ENCODE peak calls at places on chromosome 2, in nine cellular contexts. F is amygdala; V is sciatic nerve; P is dermis microvascular lymphatic vessel endothelial cell; O is tibial nerve; S is brain microvascular endothelial cell; R is stimulated activated CD8-positive, alpha-beta memory T cell treated with anti-CD3 and anti-CD28 coated beads, Interleukin-2, amount 100 ng/mL, for 48 hours; E is mesendoderm; Z is CD4-positive, alpha-beta memory T cell. C is an unnamed sample.

GRCh38 chr2:10832228-10832936 is 19.8 kb upstream of the PDIA6 start:
- DNase-seq in E (peak), R (peak), P (peak), V (peak), O (peak), S (peak), F (peak), Z (peak), C (peak)

GRCh38 chr2:188628989-188629889 is 337.6 kb downstream of the GULP1 start:
- DNase-seq in O (peak), E (peak), P (no peak), V (peak), S (peak), Z (no peak), R (no peak), F (no peak), C (no peak)

GRCh38 chr2:172484253-172484652 is 56.9 kb downstream of the ITGA6 start:
- DNase-seq in O (no peak), F (no peak), Z (peak), R (no peak), P (peak), S (no peak), E (peak), V (no peak), C (peak)

GRCh38 chr2:126839711-126840110 is 59.0 kb upstream of the TEX51 start:
- DNase-seq in S (no peak), P (no peak), E (peak), F (no peak), V (no peak), O (no peak), Z (no peak), R (no peak), C (no peak)

GRCh38 chr2:106269591-106270291 is 75.6 kb upstream of the UXS1 start:
- DNase-seq in F (no peak), E (no peak), S (no peak), P (peak), R (peak), Z (peak), O (no peak), V (peak), C (peak)

GRCh38 chr2:28979576-28980366 is 1.3 kb upstream of the TOGARAM2 start:
- DNase-seq in O (no peak), V (no peak), E (no peak), Z (no peak), F (no peak), S (no peak), P (no peak), R (no peak), C (peak)

GRCh38 chr2:64234785-64235184 is 90.6 kb upstream of the PELI1 start:
- DNase-seq in F (no peak), E (no peak), V (no peak), P (peak), O (no peak), R (no peak), Z (no peak), S (no peak), C (no peak)

GRCh38 chr2:45714679-45715078 is 63.2 kb downstream of the PRKCE start:
- DNase-seq in F (no peak), R (no peak), V (no peak), E (no peak), S (no peak), Z (no peak), P (no peak), O (no peak), C (no peak)

GRCh38 chr2:145431181-145431951 is 911.4 kb upstream of the ZEB2 start:
- DNase-seq in R (no peak), S (no peak), V (no peak), F (no peak), E (peak), Z (no peak), O (no peak), P (no peak), C (peak)

GRCh38 chr2:5140367-5140766 is 551.8 kb upstream of the SOX11 start:
- DNase-seq in P (no peak), V (no peak), Z (no peak), R (no peak), S (peak), E (no peak), O (no peak), F (no peak), C (no peak)

GRCh38 chr2:29309090-29310054 is 194.2 kb downstream of the CLIP4 start:
- DNase-seq in E (peak), R (no peak), O (peak), V (no peak), P (peak), F (no peak), Z (peak), S (peak), C (peak)

GRCh38 chr2:10954856-10955818 is 43.4 kb downstream of the KCNF1 start:
- DNase-seq in P (no peak), E (no peak), F (no peak), S (no peak), Z (no peak), O (no peak), V (no peak), R (no peak), C (no peak)

GRCh38 chr2:222887124-222887523 is 26.3 kb downstream of the ACSL3 start:
- DNase-seq in O (no peak), V (no peak), S (no peak), E (no peak), Z (no peak), F (no peak), R (no peak), P (no peak), C (no peak)

GRCh38 chr2:54590216-54590961 is 133.1 kb upstream of the EML6 start:
- DNase-seq in Z (no peak), O (no peak), R (no peak), E (no peak), V (no peak), F (no peak), S (no peak), P (no peak), C (no peak)

GRCh38 chr2:72623481-72623880 is 202.4 kb downstream of the EXOC6B start:
- DNase-seq in S (no peak), F (no peak), V (no peak), R (no peak), O (no peak), Z (no peak), P (no peak), E (no peak), C (no peak)

GRCh38 chr2:126889501-126890135 is 9.1 kb upstream of the TEX51 start:
- DNase-seq in V (peak), P (no peak), O (no peak), F (no peak), E (no peak), Z (no peak), R (no peak), S (no peak), C (no peak)

GRCh38 chr2:134137182-134137595 is 116.7 kb upstream of the MGAT5 start:
- DNase-seq in F (no peak), Z (no peak), P (no peak), E (no peak), O (no peak), V (no peak), R (no peak), S (no peak), C (peak)

GRCh38 chr2:10817413-10817812 is 4.8 kb upstream of the PDIA6 start:
- DNase-seq in R (no peak), V (no peak), O (no peak), F (no peak), Z (peak), S (no peak), E (peak), P (no peak), C (no peak)

GRCh38 chr2:100422320-100422719 is 4.9 kb upstream of the CHST10 start:
- DNase-seq in Z (no peak), R (no peak), O (no peak), S (peak), E (peak), P (no peak), F (peak), V (no peak), C (peak)

GRCh38 chr2:102588213-102588939 is 31.0 kb upstream of the SLC9A2 start:
- DNase-seq in V (no peak), E (no peak), O (no peak), Z (no peak), F (no peak), R (no peak), S (no peak), P (no peak), C (no peak)

GRCh38 chr2:43276517-43276931 is 50.1 kb upstream of the ZFP36L2 start:
- DNase-seq in P (no peak), O (no peak), E (peak), F (no peak), S (no peak), V (no peak), Z (no peak), R (no peak), C (peak)

GRCh38 chr2:218168635-218169462 is 2.1 kb upstream of the CXCR1 start:
- DNase-seq in P (peak), F (no peak), S (peak), Z (peak), R (peak), V (peak), O (peak), E (peak), C (peak)

GRCh38 chr2:238439912-238440311 is 13.2 kb downstream of the ASB1 start:
- DNase-seq in E (no peak), R (no peak), P (no peak), F (no peak), O (no peak), V (no peak), Z (no peak), S (no peak), C (no peak)

GRCh38 chr2:41703123-41703522 is 344.7 kb upstream of the PKDCC start:
- DNase-seq in F (no peak), P (no peak), R (no peak), V (no peak), S (no peak), O (no peak), Z (no peak), E (no peak), C (no peak)

GRCh38 chr2:138227195-138227594 is 262.9 kb downstream of the HNMT start:
- DNase-seq in S (no peak), P (no peak), O (no peak), E (no peak), Z (no peak), F (no peak), V (no peak), R (no peak), C (no peak)

GRCh38 chr2:231385429-231385828 is 10.1 kb upstream of the B3GNT7 start:
- DNase-seq in F (no peak), E (no peak), Z (no peak), S (no peak), O (no peak), R (no peak), V (no peak), P (no peak), C (no peak)

GRCh38 chr2:195639238-195639858 is 17.7 kb upstream of the SLC39A10 start:
- DNase-seq in F (no peak), E (no peak), O (no peak), P (no peak), R (no peak), V (no peak), S (no peak), Z (no peak), C (no peak)

GRCh38 chr2:146741260-146741659 is 1103.6 kb upstream of the ACVR2A start:
- DNase-seq in V (no peak), E (no peak), F (no peak), Z (no peak), S (no peak), P (no peak), R (no peak), O (no peak), C (no peak)

GRCh38 chr2:10432315-10433181 is 15.6 kb downstream of the ODC1 start:
- DNase-seq in E (peak), S (no peak), Z (no peak), R (no peak), P (no peak), F (no peak), V (peak), O (no peak), C (peak)

C was measured in small intestine.